ENCODE peak calls at places on chromosomes 2 and 18, in nine cellular contexts. W is fibroblast of mammary gland; L is T-helper 2 cell treated with Interferon-gamma antibody and Interleukin-4, amounts not matched to agents 5 μg/mL and 100 μg/mL, for 36 hours; N is AG09309; Y is testis; I is GM12865; Q is nucleus accumbens; M is amniotic epithelial cell; D is left colon. S is an unnamed sample.

GRCh38 chr2:119291588-119292167 is 68.0 kb downstream of the STEAP3 start:
- DNase-seq in W (no peak), L (no peak), N (no peak), Y (no peak), I (no peak), Q (no peak), M (no peak), D (no peak), S (no peak)

GRCh38 chr2:22124003-22124402 is 1000.2 kb downstream of the TDRD15 start:
- DNase-seq in W (no peak), L (no peak), N (no peak), Y (no peak), I (peak), Q (no peak), M (no peak), D (no peak), S (no peak)

GRCh38 chr2:235098273-235098672 is 146.5 kb downstream of the SH3BP4 start:
- DNase-seq in W (no peak), L (no peak), N (no peak), Y (no peak), I (no peak), Q (no peak), M (no peak), D (no peak), S (no peak)

GRCh38 chr2:10252651-10253050 is 50.1 kb upstream of the HPCAL1 start:
- DNase-seq in W (no peak), L (no peak), N (no peak), Y (no peak), I (no peak), Q (no peak), M (no peak), D (peak), S (no peak)

GRCh38 chr2:231321021-231321420 is 74.5 kb upstream of the B3GNT7 start:
- DNase-seq in W (no peak), L (no peak), N (no peak), Y (peak), I (no peak), Q (no peak), M (no peak), D (no peak), S (no peak)

GRCh38 chr18:10791141-10791808 is 265.4 kb downstream of the NAPG start:
- DNase-seq in W (no peak), L (no peak), N (no peak), Y (no peak), I (no peak), Q (no peak), M (peak), D (no peak), S (no peak)

GRCh38 chr18:69400253-69400975 is at the start of gene DOK6:
- DNase-seq in W (peak), L (no peak), N (peak), Y (peak), I (no peak), Q (peak), M (peak), D (no peak), S (peak)

GRCh38 chr2:225100856-225101294 is 58.6 kb upstream of the DOCK10 start:
- DNase-seq in W (peak), L (no peak), N (peak), Y (no peak), I (no peak), Q (no peak), M (peak), D (no peak), S (no peak)

GRCh38 chr2:42239289-42239661 is 70.1 kb downstream of the EML4 start:
- DNase-seq in W (no peak), L (no peak), N (no peak), Y (no peak), I (no peak), Q (no peak), M (no peak), D (no peak), S (no peak)

GRCh38 chr2:10400568-10400977 is 47.6 kb downstream of the ODC1 start:
- DNase-seq in W (no peak), L (peak), N (no peak), Y (no peak), I (peak), Q (no peak), M (no peak), D (no peak), S (no peak)

GRCh38 chr2:143158098-143158497 is 28.9 kb downstream of the ARHGAP15 start:
- DNase-seq in W (no peak), L (no peak), N (no peak), Y (no peak), I (no peak), Q (no peak), M (no peak), D (no peak), S (no peak)

GRCh38 chr2:120884406-120885290 is 149.0 kb downstream of the GLI2 start:
- DNase-seq in W (no peak), L (no peak), N (no peak), Y (no peak), I (no peak), Q (no peak), M (no peak), D (no peak), S (no peak)